ENCODE peak calls at places on chromosomes 13 and 19, in eight cellular contexts. One of them, this sample, is unnamed. For H3K9me3, the result is how much of the 10 kb centered on the place peaks cover.

GRCh38 chr19:32876236-32876918 is 6.8 kb upstream of the SLC7A9 start:
- DNase-seq in CD4-positive, CD25-positive, alpha-beta regulatory T cell: no peak
- DNase-seq in esophagus squamous epithelium: no peak
- DNase-seq in colonic mucosa: peak
- DNase-seq in H1: no peak
- DNase-seq in A549: no peak
- DNase-seq in mammary epithelial cell: no peak
- DNase-seq in left lung: no peak
- DNase-seq in this sample: peak

GRCh38 chr19:11324748-11325389 is 14.6 kb downstream of the RAB3D start:
- DNase-seq in CD4-positive, CD25-positive, alpha-beta regulatory T cell: no peak
- DNase-seq in esophagus squamous epithelium: no peak
- DNase-seq in A549: no peak
- DNase-seq in left lung: peak
- DNase-seq in mammary epithelial cell: no peak
- DNase-seq in colonic mucosa: no peak
- DNase-seq in H1: no peak
- DNase-seq in this sample: no peak

GRCh38 chr19:35641515-35642151 is at the start of gene ETV2:
- DNase-seq in colonic mucosa: peak
- DNase-seq in A549: no peak
- DNase-seq in CD4-positive, CD25-positive, alpha-beta regulatory T cell: peak
- DNase-seq in H1: no peak
- DNase-seq in mammary epithelial cell: no peak
- DNase-seq in left lung: no peak
- DNase-seq in esophagus squamous epithelium: no peak
- DNase-seq in this sample: no peak

GRCh38 chr13:67043901-67044300 is 186.2 kb downstream of the PCDH9 start:
- DNase-seq in esophagus squamous epithelium: no peak
- DNase-seq in colonic mucosa: no peak
- DNase-seq in A549: no peak
- DNase-seq in mammary epithelial cell: no peak
- DNase-seq in H1: no peak
- DNase-seq in CD4-positive, CD25-positive, alpha-beta regulatory T cell: no peak
- DNase-seq in left lung: no peak
- DNase-seq in this sample: no peak

GRCh38 chr19:40908981-40909380 is 26.9 kb upstream of the CYP2A7 start:
- DNase-seq in esophagus squamous epithelium: no peak
- DNase-seq in mammary epithelial cell: no peak
- DNase-seq in CD4-positive, CD25-positive, alpha-beta regulatory T cell: no peak
- DNase-seq in H1: no peak
- DNase-seq in left lung: no peak
- DNase-seq in colonic mucosa: no peak
- DNase-seq in A549: no peak
- DNase-seq in this sample: no peak

GRCh38 chr19:58007285-58007684 is 4.7 kb upstream of the ZNF606 start:
- DNase-seq in left lung: no peak
- DNase-seq in mammary epithelial cell: no peak
- DNase-seq in A549: no peak
- DNase-seq in colonic mucosa: no peak
- DNase-seq in CD4-positive, CD25-positive, alpha-beta regulatory T cell: no peak
- DNase-seq in esophagus squamous epithelium: no peak
- DNase-seq in H1: no peak
- DNase-seq in this sample: no peak

GRCh38 chr19:11142528-11143171 is 12.9 kb downstream of the SPC24 start:
- DNase-seq in H1: no peak
- DNase-seq in A549: peak
- DNase-seq in CD4-positive, CD25-positive, alpha-beta regulatory T cell: no peak
- DNase-seq in esophagus squamous epithelium: no peak
- DNase-seq in left lung: peak
- DNase-seq in mammary epithelial cell: peak
- DNase-seq in colonic mucosa: peak
- DNase-seq in this sample: peak

GRCh38 chr13:26996965-26997752 is 174.5 kb downstream of the USP12 start:
- DNase-seq in mammary epithelial cell: no peak
- DNase-seq in left lung: no peak
- DNase-seq in CD4-positive, CD25-positive, alpha-beta regulatory T cell: no peak
- DNase-seq in esophagus squamous epithelium: no peak
- DNase-seq in colonic mucosa: no peak
- DNase-seq in A549: no peak
- DNase-seq in H1: no peak
- DNase-seq in this sample: no peak

GRCh38 chr13:97223711-97224461 is 1.8 kb downstream of the MBNL2 start:
- DNase-seq in H1: no peak
- DNase-seq in colonic mucosa: peak
- DNase-seq in mammary epithelial cell: peak
- DNase-seq in A549: peak
- DNase-seq in CD4-positive, CD25-positive, alpha-beta regulatory T cell: no peak
- DNase-seq in esophagus squamous epithelium: no peak
- DNase-seq in left lung: no peak
- DNase-seq in this sample: peak

GRCh38 chr13:111904701-111905608 is 162.0 kb upstream of the SOX1 start:
- DNase-seq in CD4-positive, CD25-positive, alpha-beta regulatory T cell: no peak
- DNase-seq in A549: no peak
- DNase-seq in H1: no peak
- DNase-seq in mammary epithelial cell: no peak
- DNase-seq in esophagus squamous epithelium: no peak
- DNase-seq in colonic mucosa: no peak
- DNase-seq in left lung: no peak
- DNase-seq in this sample: no peak

GRCh38 chr19:5809053-5809452 is 4.2 kb downstream of the NRTN start:
- DNase-seq in left lung: no peak
- DNase-seq in CD4-positive, CD25-positive, alpha-beta regulatory T cell: no peak
- DNase-seq in colonic mucosa: no peak
- DNase-seq in mammary epithelial cell: no peak
- DNase-seq in esophagus squamous epithelium: no peak
- DNase-seq in H1: no peak
- DNase-seq in A549: no peak
- DNase-seq in this sample: no peak

GRCh38 chr19:30385666-30386065 is 13.5 kb downstream of the ZNF536 start:
- DNase-seq in H1: no peak
- DNase-seq in esophagus squamous epithelium: no peak
- DNase-seq in mammary epithelial cell: no peak
- DNase-seq in left lung: no peak
- DNase-seq in colonic mucosa: no peak
- DNase-seq in CD4-positive, CD25-positive, alpha-beta regulatory T cell: no peak
- DNase-seq in A549: no peak
- DNase-seq in this sample: no peak
- H3K4me3 ChIP-seq in H1: no peak
- H3K4me3 ChIP-seq in esophagus squamous epithelium: no peak
- H3K4me3 ChIP-seq in mammary epithelial cell: no peak
- H3K4me3 ChIP-seq in left lung: no peak
- H3K4me3 ChIP-seq in colonic mucosa: no peak
- H3K4me3 ChIP-seq in CD4-positive, CD25-positive, alpha-beta regulatory T cell: no peak
- H3K4me3 ChIP-seq in A549: no peak
- H3K4me3 ChIP-seq in this sample: no peak

DNA sequence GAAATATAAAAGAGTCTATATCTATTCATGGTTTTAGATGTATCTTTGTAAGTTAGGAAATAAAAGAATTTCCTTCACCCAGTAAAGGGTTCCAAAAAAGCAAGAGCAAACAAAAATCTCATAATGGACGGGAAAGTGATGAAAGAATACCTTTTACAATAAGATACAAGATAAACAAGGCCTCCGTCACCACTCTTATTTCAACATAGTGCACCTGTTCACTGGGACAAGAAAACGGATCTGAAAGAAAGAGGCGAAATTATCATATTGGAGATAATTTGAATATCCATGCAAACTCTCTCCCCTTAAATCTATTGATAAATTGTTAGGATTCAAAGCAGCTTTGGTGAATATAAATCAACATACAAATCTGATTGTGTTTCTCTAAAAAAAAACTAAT is 877 bp upstream of the NLRP11 start:
- DNase-seq in mammary epithelial cell: no peak
- DNase-seq in H1: no peak
- DNase-seq in colonic mucosa: no peak
- DNase-seq in CD4-positive, CD25-positive, alpha-beta regulatory T cell: no peak
- DNase-seq in esophagus squamous epithelium: no peak
- DNase-seq in left lung: no peak
- DNase-seq in A549: no peak
- DNase-seq in this sample: no peak
- H3K9me3 ChIP-seq in mammary epithelial cell: under half
- H3K9me3 ChIP-seq in H1: under half
- H3K9me3 ChIP-seq in colonic mucosa: under half
- H3K9me3 ChIP-seq in CD4-positive, CD25-positive, alpha-beta regulatory T cell: under half
- H3K9me3 ChIP-seq in esophagus squamous epithelium: under half
- H3K9me3 ChIP-seq in left lung: under half
- H3K9me3 ChIP-seq in A549: under half
- H3K9me3 ChIP-seq in this sample: under half

GRCh38 chr13:47038196-47038595 is 141.3 kb upstream of the HTR2A start:
- DNase-seq in left lung: no peak
- DNase-seq in A549: no peak
- DNase-seq in colonic mucosa: no peak
- DNase-seq in CD4-positive, CD25-positive, alpha-beta regulatory T cell: no peak
- DNase-seq in mammary epithelial cell: no peak
- DNase-seq in H1: no peak
- DNase-seq in esophagus squamous epithelium: no peak
- DNase-seq in this sample: no peak

GRCh38 chr13:47039106-47039505 is 142.3 kb upstream of the HTR2A start:
- DNase-seq in left lung: no peak
- DNase-seq in A549: no peak
- DNase-seq in CD4-positive, CD25-positive, alpha-beta regulatory T cell: no peak
- DNase-seq in mammary epithelial cell: peak
- DNase-seq in esophagus squamous epithelium: no peak
- DNase-seq in H1: no peak
- DNase-seq in colonic mucosa: no peak
- DNase-seq in this sample: no peak

GRCh38 chr13:47033216-47033615 is 136.4 kb upstream of the HTR2A start:
- DNase-seq in colonic mucosa: no peak
- DNase-seq in A549: no peak
- DNase-seq in H1: no peak
- DNase-seq in left lung: no peak
- DNase-seq in CD4-positive, CD25-positive, alpha-beta regulatory T cell: no peak
- DNase-seq in mammary epithelial cell: peak
- DNase-seq in esophagus squamous epithelium: no peak
- DNase-seq in this sample: no peak

GRCh38 chr13:47036291-47037008 is 139.6 kb upstream of the HTR2A start:
- DNase-seq in CD4-positive, CD25-positive, alpha-beta regulatory T cell: no peak
- DNase-seq in esophagus squamous epithelium: no peak
- DNase-seq in colonic mucosa: no peak
- DNase-seq in H1: no peak
- DNase-seq in left lung: no peak
- DNase-seq in mammary epithelial cell: no peak
- DNase-seq in A549: no peak
- DNase-seq in this sample: no peak
- H3K27ac ChIP-seq in CD4-positive, CD25-positive, alpha-beta regulatory T cell: no peak
- H3K27ac ChIP-seq in esophagus squamous epithelium: no peak
- H3K27ac ChIP-seq in colonic mucosa: no peak
- H3K27ac ChIP-seq in H1: no peak
- H3K27ac ChIP-seq in left lung: no peak
- H3K27ac ChIP-seq in mammary epithelial cell: no peak
- H3K27ac ChIP-seq in A549: no peak
- H3K27ac ChIP-seq in this sample: no peak

GRCh38 chr19:54464044-54464623 is 556 bp upstream of the LENG9 start:
- DNase-seq in left lung: peak
- DNase-seq in mammary epithelial cell: peak
- DNase-seq in H1: peak
- DNase-seq in esophagus squamous epithelium: peak
- DNase-seq in A549: peak
- DNase-seq in colonic mucosa: peak
- DNase-seq in CD4-positive, CD25-positive, alpha-beta regulatory T cell: peak
- DNase-seq in this sample: peak
- H3K4me3 ChIP-seq in left lung: peak
- H3K4me3 ChIP-seq in mammary epithelial cell: peak
- H3K4me3 ChIP-seq in H1: peak
- H3K4me3 ChIP-seq in esophagus squamous epithelium: peak
- H3K4me3 ChIP-seq in A549: peak
- H3K4me3 ChIP-seq in colonic mucosa: peak
- H3K4me3 ChIP-seq in CD4-positive, CD25-positive, alpha-beta regulatory T cell: peak
- H3K4me3 ChIP-seq in this sample: peak

GRCh38 chr19:18293642-18294466 is 12.4 kb upstream of the JUND start:
- DNase-seq in mammary epithelial cell: no peak
- DNase-seq in CD4-positive, CD25-positive, alpha-beta regulatory T cell: no peak
- DNase-seq in A549: no peak
- DNase-seq in colonic mucosa: no peak
- DNase-seq in esophagus squamous epithelium: no peak
- DNase-seq in left lung: no peak
- DNase-seq in H1: no peak
- DNase-seq in this sample: no peak

GRCh38 chr19:18291590-18292459 is 10.4 kb upstream of the JUND start:
- DNase-seq in A549: peak
- DNase-seq in colonic mucosa: peak
- DNase-seq in H1: no peak
- DNase-seq in esophagus squamous epithelium: peak
- DNase-seq in mammary epithelial cell: peak
- DNase-seq in left lung: peak
- DNase-seq in CD4-positive, CD25-positive, alpha-beta regulatory T cell: peak
- DNase-seq in this sample: peak

GRCh38 chr19:18292810-18293641 is 11.6 kb upstream of the JUND start:
- DNase-seq in esophagus squamous epithelium: no peak
- DNase-seq in left lung: peak
- DNase-seq in mammary epithelial cell: no peak
- DNase-seq in colonic mucosa: peak
- DNase-seq in CD4-positive, CD25-positive, alpha-beta regulatory T cell: peak
- DNase-seq in A549: peak
- DNase-seq in H1: peak
- DNase-seq in this sample: peak

GRCh38 chr19:18291019-18291524 is 9.7 kb upstream of the JUND start:
- DNase-seq in H1: no peak
- DNase-seq in colonic mucosa: no peak
- DNase-seq in mammary epithelial cell: no peak
- DNase-seq in CD4-positive, CD25-positive, alpha-beta regulatory T cell: peak
- DNase-seq in left lung: no peak
- DNase-seq in A549: no peak
- DNase-seq in esophagus squamous epithelium: no peak
- DNase-seq in this sample: no peak

DNA sequence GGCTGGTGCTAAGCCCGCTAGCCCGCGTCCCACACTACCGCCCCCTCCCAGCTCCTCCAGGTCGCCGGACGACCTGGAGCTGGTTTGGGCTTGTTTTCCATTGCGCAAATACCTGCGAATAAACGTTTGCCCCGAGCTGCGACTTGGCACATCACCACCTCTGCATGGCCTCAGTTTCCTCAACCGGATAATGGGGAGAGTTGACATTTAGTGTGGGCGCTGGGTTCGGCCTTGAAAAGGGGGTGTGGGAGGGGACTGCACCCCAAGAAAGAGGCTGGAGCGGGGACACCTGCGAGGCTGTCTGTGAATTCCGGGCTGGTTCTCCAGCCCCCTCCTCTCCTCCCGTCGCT is 11.0 kb upstream of the JUND start:
- DNase-seq in H1: no peak
- DNase-seq in A549: peak
- DNase-seq in esophagus squamous epithelium: no peak
- DNase-seq in mammary epithelial cell: peak
- DNase-seq in CD4-positive, CD25-positive, alpha-beta regulatory T cell: no peak
- DNase-seq in colonic mucosa: peak
- DNase-seq in left lung: no peak
- DNase-seq in this sample: peak
- H3K9me3 ChIP-seq in H1: under half
- H3K9me3 ChIP-seq in A549: under half
- H3K9me3 ChIP-seq in esophagus squamous epithelium: under half
- H3K9me3 ChIP-seq in mammary epithelial cell: under half
- H3K9me3 ChIP-seq in CD4-positive, CD25-positive, alpha-beta regulatory T cell: under half
- H3K9me3 ChIP-seq in colonic mucosa: under half
- H3K9me3 ChIP-seq in left lung: under half
- H3K9me3 ChIP-seq in this sample: under half

This sample was measured in small intestine.